ENCODE peak calls at places on chromosomes 5 and 9, in six cellular contexts. K, F, V, B, J and Y are unnamed samples.

GRCh38 chr5:135883441-135883840 is 12.2 kb downstream of the IL9 start:
- DNase-seq in V (no peak), F (no peak), B (no peak), K (no peak), J (no peak), Y (no peak)

GRCh38 chr5:18745988-18746615 is 1111.8 kb downstream of the TAF11L14 start:
- DNase-seq in J (peak; percentile 12), K (no peak), F (no peak), V (no peak), B (peak; percentile 33), Y (no peak)

GRCh38 chr9:133147412-133148271 is 16.1 kb downstream of the GBGT1 start:
- DNase-seq in B (peak; percentile 74), F (peak; percentile 78), V (peak; percentile 32), K (peak; percentile 78), J (peak; percentile 86), Y (peak; percentile 89)

GRCh38 chr5:138989720-138990119 is 114.6 kb upstream of the LRRTM2 start:
- DNase-seq in F (peak; percentile 84), V (peak; percentile 76), J (no peak), K (no peak), B (no peak), Y (no peak)

GRCh38 chr5:147830035-147830434 is 1.4 kb downstream of the SPINK1 start:
- DNase-seq in V (no peak), J (no peak), F (no peak), B (no peak), K (no peak), Y (no peak)

GRCh38 chr9:9395539-9395938 is 1217.3 kb downstream of the PTPRD start:
- DNase-seq in K (no peak), V (no peak), B (no peak), J (no peak), F (no peak), Y (no peak)

GRCh38 chr9:134597041-134597913 is 44.3 kb upstream of the COL5A1 start:
- DNase-seq in B (peak; percentile 28), V (peak; percentile 66), F (no peak), K (no peak), J (no peak), Y (no peak)

GRCh38 chr5:106374956-106375355 is 1295.8 kb downstream of the EFNA5 start:
- DNase-seq in V (no peak), F (no peak), K (no peak), J (no peak), B (no peak), Y (no peak)

GRCh38 chr9:129495422-129496186 is 125.3 kb downstream of the C9orf50 start:
- DNase-seq in V (peak; percentile 84), B (peak; percentile 97), F (peak; percentile 96), K (peak; percentile 97), J (peak; percentile 98), Y (peak; percentile 96)

GRCh38 chr5:82834151-82834550 is 243.0 kb downstream of the TMEM167A start:
- DNase-seq in F (no peak), B (no peak), V (no peak), K (no peak), J (no peak), Y (no peak)

GRCh38 chr5:68395844-68396523 is 180.4 kb downstream of the PIK3R1 start:
- DNase-seq in F (no peak), V (no peak), J (no peak), B (peak; percentile 20), K (no peak), Y (peak; percentile 58)

GRCh38 chr5:17395106-17395505 is 102.9 kb upstream of the TAF11L2 start:
- DNase-seq in J (no peak), K (no peak), F (no peak), V (no peak), B (no peak), Y (no peak)

GRCh38 chr9:12463641-12464040 is 229.5 kb upstream of the TYRP1 start:
- DNase-seq in F (no peak), B (no peak), K (no peak), J (no peak), V (no peak), Y (no peak)

GRCh38 chr5:92265804-92266203 is 882.7 kb upstream of the ARRDC3 start:
- DNase-seq in V (no peak), F (no peak), B (no peak), K (no peak), J (no peak), Y (no peak)

GRCh38 chr5:52784741-52785140 is 3.0 kb upstream of the ITGA1 start:
- DNase-seq in B (peak; percentile 17), J (no peak), K (no peak), V (peak; percentile 23), F (no peak), Y (no peak)

GRCh38 chr9:35829084-35829763 is at the start of gene TMEM8B:
- DNase-seq in V (peak; percentile 83), J (peak; percentile 95), B (peak; percentile 90), F (peak; percentile 98), K (peak; percentile 94), Y (peak; percentile 100)

GRCh38 chr5:9198399-9198798 is 347.5 kb downstream of the SEMA5A start:
- DNase-seq in K (no peak), J (no peak), F (no peak), B (no peak), V (peak; percentile 59), Y (no peak)

GRCh38 chr5:154857091-154857533 is 1.3 kb upstream of the CNOT8 start:
- DNase-seq in B (no peak), F (no peak), K (no peak), J (peak; percentile 87), V (no peak), Y (no peak)

GRCh38 chr5:77777281-77777892 is 1.2 kb upstream of the TBCA start:
- DNase-seq in K (no peak), B (peak; percentile 39), F (peak; percentile 49), V (peak; percentile 49), J (no peak), Y (no peak)

GRCh38 chr9:23006127-23006526 is 559.5 kb downstream of the DMRTA1 start:
- DNase-seq in J (no peak), K (no peak), F (no peak), B (no peak), V (no peak), Y (no peak)

GRCh38 chr5:33794550-33795300 is 97.1 kb downstream of the ADAMTS12 start:
- DNase-seq in F (no peak), K (no peak), J (no peak), V (peak; percentile 62), B (no peak), Y (no peak)

GRCh38 chr5:65299841-65300240 is 181.9 kb downstream of the ADAMTS6 start:
- DNase-seq in J (no peak), B (no peak), V (peak; percentile 97), K (no peak), F (no peak), Y (no peak)

GRCh38 chr9:128845186-128845931 is 15.8 kb upstream of the SPOUT1 start:
- DNase-seq in V (no peak), F (no peak), J (no peak), B (no peak), K (no peak), Y (no peak)

GRCh38 chr5:170662966-170663365 is 120.6 kb upstream of the GABRP start:
- DNase-seq in J (no peak), F (no peak), V (no peak), B (no peak), K (no peak), Y (no peak)

GRCh38 chr9:76438841-76439588 is 20.0 kb upstream of the GCNT1 start:
- DNase-seq in F (no peak), J (no peak), V (no peak), K (no peak), B (no peak), Y (no peak)

GRCh38 chr5:156534086-156534485 is 207.1 kb downstream of the SGCD start:
- DNase-seq in V (no peak), B (no peak), F (no peak), K (no peak), J (no peak), Y (no peak)

GRCh38 chr9:90815944-90816357 is 14.3 kb downstream of the SYK start:
- DNase-seq in F (no peak), V (no peak), K (no peak), J (no peak), B (no peak), Y (no peak)
- H3K4me3 ChIP-seq in F (no peak overlapping the region), V (no peak overlapping the region), K (no peak overlapping the region), J (no peak overlapping the region), B (no peak overlapping the region), Y (no peak overlapping the region)

GRCh38 chr5:178595145-178595544 is 5.0 kb upstream of the COL23A1 start:
- DNase-seq in J (no peak), V (no peak), K (no peak), F (no peak), B (no peak), Y (no peak)

GRCh38 chr5:178590141-178590923 is at the start of gene COL23A1:
- DNase-seq in F (peak; percentile 36), K (peak; percentile 33), B (peak; percentile 17), V (peak; percentile 43), J (peak; percentile 45), Y (peak; percentile 34)

GRCh38 chr5:178590924-178591423 is 781 bp upstream of the COL23A1 start:
- DNase-seq in J (no peak), F (no peak), B (no peak), K (no peak), V (peak; percentile 4), Y (no peak)

GRCh38 chr5:178595750-178596149 is 5.6 kb upstream of the COL23A1 start:
- DNase-seq in K (no peak), F (no peak), B (no peak), J (no peak), V (no peak), Y (no peak)
- TF ChIP-seq POLR2A in K (no peak), F (no peak), B (no peak), J (no peak), V (no peak), Y (no peak)

DNA sequence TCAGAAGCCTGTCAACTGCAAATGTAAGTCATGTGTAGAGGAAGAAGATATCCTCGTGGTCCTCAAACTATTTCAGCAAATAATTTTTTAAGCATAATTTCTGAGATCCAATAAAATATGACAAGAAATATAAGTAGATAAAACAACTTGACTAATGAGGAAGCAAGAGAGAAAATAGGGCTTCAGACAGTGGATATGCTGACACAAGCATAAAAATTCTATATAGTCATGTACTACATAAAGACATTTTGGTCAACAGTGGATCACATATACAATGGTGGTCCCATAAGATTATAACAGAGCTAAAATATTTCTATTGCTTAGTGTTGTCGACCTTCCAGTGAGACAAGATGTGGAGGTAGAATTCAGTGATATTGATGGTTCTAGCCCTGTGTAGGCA is 42.2 kb upstream of the IZUMO3 start:
- DNase-seq in J (no peak), V (no peak), K (no peak), B (no peak), F (no peak), Y (no peak)
- H3K4me3 ChIP-seq in J (no peak overlapping the region), V (no peak overlapping the region), K (no peak overlapping the region), B (no peak overlapping the region), F (no peak overlapping the region), Y (no peak overlapping the region)

GRCh38 chr5:10257870-10258269 is 7.8 kb downstream of the CCT5 start:
- DNase-seq in F (no peak), K (no peak), V (no peak), B (no peak), J (no peak), Y (no peak)

GRCh38 chr5:10261065-10261464 is 11.0 kb downstream of the CCT5 start:
- DNase-seq in F (no peak), J (no peak), B (no peak), V (no peak), K (no peak), Y (no peak)

GRCh38 chr5:10262995-10263394 is 12.9 kb downstream of the CCT5 start:
- DNase-seq in B (no peak), J (no peak), F (no peak), K (no peak), V (no peak), Y (no peak)

GRCh38 chr5:10262121-10262774 is 12.2 kb downstream of the CCT5 start:
- DNase-seq in F (no peak), B (no peak), V (no peak), J (no peak), K (no peak), Y (no peak)

GRCh38 chr5:10259916-10260315 is 9.8 kb downstream of the CCT5 start:
- DNase-seq in B (no peak), V (no peak), J (no peak), F (no peak), K (no peak), Y (no peak)
- TF ChIP-seq POLR2A in B (no peak), V (no peak), J (no peak), F (no peak), K (no peak), Y (no peak)